ENCODE peak calls at places on chromosomes 3 and 15, in nine cellular contexts. H, J, M, Z, S, Y, W, N and Q are unnamed samples.

GRCh38 chr3:133152056-133152455 is 113.9 kb downstream of the TMEM108 start:
- DNase-seq in H (no peak), J (no peak), M (no peak), Z (no peak), S (no peak), Y (no peak), W (no peak), N (no peak), Q (no peak)

GRCh38 chr15:67472957-67473356 is 48.0 kb upstream of the C15orf61 start:
- DNase-seq in H (no peak), J (no peak), M (no peak), Z (peak), S (no peak), Y (no peak), W (no peak), N (no peak), Q (no peak)

GRCh38 chr3:57007513-57008415 is 52.7 kb upstream of the SPATA12 start:
- DNase-seq in H (peak), J (no peak), M (no peak), Z (peak), S (no peak), Y (no peak), W (peak), N (peak), Q (no peak)

GRCh38 chr3:107956991-107957467 is 133.8 kb downstream of the CD47 start:
- DNase-seq in H (no peak), J (no peak), M (peak), Z (no peak), S (no peak), Y (no peak), W (peak), N (no peak), Q (no peak)

GRCh38 chr3:183123891-183124290 is 24.6 kb upstream of the MCCC1 start:
- DNase-seq in H (no peak), J (no peak), M (no peak), Z (no peak), S (no peak), Y (no peak), W (no peak), N (no peak), Q (no peak)

GRCh38 chr15:40344217-40344616 is 3.5 kb upstream of the CCDC9B start:
- DNase-seq in H (no peak), J (no peak), M (no peak), Z (no peak), S (no peak), Y (no peak), W (no peak), N (no peak), Q (no peak)

GRCh38 chr3:138081371-138082084 is 33.9 kb downstream of the DZIP1L start:
- DNase-seq in H (no peak), J (no peak), M (no peak), Z (peak), S (no peak), Y (no peak), W (no peak), N (no peak), Q (no peak)

GRCh38 chr3:189272500-189273119 is 100.8 kb downstream of the TPRG1 start:
- DNase-seq in H (no peak), J (no peak), M (no peak), Z (no peak), S (no peak), Y (peak), W (no peak), N (peak), Q (peak)

GRCh38 chr3:154334973-154335420 is 10.7 kb upstream of the DHX36 start:
- DNase-seq in H (no peak), J (no peak), M (no peak), Z (peak), S (no peak), Y (peak), W (no peak), N (peak), Q (no peak)

GRCh38 chr3:16498130-16498890 is 15.2 kb downstream of the RFTN1 start:
- DNase-seq in H (no peak), J (no peak), M (no peak), Z (no peak), S (no peak), Y (no peak), W (no peak), N (peak), Q (no peak)

GRCh38 chr15:51647128-51647562 is 24.6 kb upstream of the DMXL2 start:
- DNase-seq in H (no peak), J (no peak), M (no peak), Z (peak), S (no peak), Y (no peak), W (peak), N (no peak), Q (no peak)

GRCh38 chr3:64685800-64686445 is 1.9 kb downstream of the ADAMTS9 start:
- DNase-seq in H (peak), J (no peak), M (peak), Z (peak), S (no peak), Y (peak), W (peak), N (peak), Q (no peak)

GRCh38 chr3:36993326-36994283 is at the start of gene MLH1:
- DNase-seq in H (peak), J (no peak), M (no peak), Z (peak), S (peak), Y (peak), W (peak), N (peak), Q (no peak)

GRCh38 chr3:156677536-156677935 is 3.1 kb downstream of the TIPARP start:
- DNase-seq in H (no peak), J (no peak), M (no peak), Z (no peak), S (no peak), Y (no peak), W (no peak), N (no peak), Q (no peak)

GRCh38 chr15:27783668-27784067 is 315.4 kb downstream of the OCA2 start:
- DNase-seq in H (no peak), J (no peak), M (no peak), Z (no peak), S (no peak), Y (no peak), W (no peak), N (no peak), Q (no peak)

GRCh38 chr15:68151277-68151676 is 53.9 kb downstream of the CALML4 start:
- DNase-seq in H (no peak), J (no peak), M (no peak), Z (no peak), S (no peak), Y (no peak), W (no peak), N (no peak), Q (no peak)

GRCh38 chr15:101206173-101206572 is 45.7 kb downstream of the CHSY1 start:
- DNase-seq in H (peak), J (no peak), M (no peak), Z (no peak), S (peak), Y (no peak), W (no peak), N (no peak), Q (peak)

GRCh38 chr3:14340960-14341708 is 61.3 kb upstream of the SLC6A6 start:
- DNase-seq in H (no peak), J (no peak), M (no peak), Z (no peak), S (no peak), Y (peak), W (no peak), N (no peak), Q (no peak)

GRCh38 chr15:44157679-44158078 is 37.4 kb downstream of the FRMD5 start:
- DNase-seq in H (no peak), J (no peak), M (no peak), Z (peak), S (no peak), Y (peak), W (no peak), N (no peak), Q (no peak)

GRCh38 chr3:111737712-111738097 is 121.4 kb upstream of the PHLDB2 start:
- DNase-seq in H (no peak), J (no peak), M (no peak), Z (peak), S (no peak), Y (peak), W (no peak), N (no peak), Q (no peak)

GRCh38 chr3:128845695-128846491 is 33.5 kb upstream of the ACAD9 start:
- DNase-seq in H (peak), J (peak), M (peak), Z (peak), S (peak), Y (peak), W (peak), N (peak), Q (peak)

GRCh38 chr3:124607163-124607562 is 123.1 kb upstream of the UMPS start:
- DNase-seq in H (no peak), J (no peak), M (no peak), Z (peak), S (no peak), Y (peak), W (no peak), N (no peak), Q (no peak)